ENCODE peak calls at places on chromosomes 5 and 9, in eight cellular contexts. L is stimulated activated CD4-positive, alpha-beta T cell treated with anti-CD3 and anti-CD28 coated beads, Interleukin-2, amount 100 ng/mL, for 24 hours; M is lower leg skin; I is endothelial cell; A is tibial nerve; R is NCI-H2029; X is cardiac muscle cell; F is NCI-H748 treated with DMSO at 0.1 percent for 48 hours. Y is an unnamed sample.

GRCh38 chr5:153629027-153629426 is 138.6 kb downstream of the GRIA1 start:
- DNase-seq in L (no peak), M (no peak), I (peak), A (peak), R (no peak), X (peak), F (no peak), Y (peak)

GRCh38 chr9:21579209-21579608 is 97.1 kb upstream of the IFNE start:
- DNase-seq in L (no peak), M (no peak), I (no peak), A (no peak), R (no peak), X (no peak), F (no peak), Y (no peak)

GRCh38 chr5:61766141-61766540 is 434.1 kb downstream of the ZSWIM6 start:
- DNase-seq in L (no peak), M (no peak), I (no peak), A (no peak), R (no peak), X (no peak), F (no peak), Y (no peak)

GRCh38 chr5:163379298-163380155 is 57.9 kb upstream of the CCNG1 start:
- DNase-seq in L (no peak), M (no peak), I (no peak), A (no peak), R (no peak), X (no peak), F (no peak), Y (no peak)

GRCh38 chr5:35851282-35851681 is 5.4 kb upstream of the IL7R start:
- DNase-seq in L (no peak), M (no peak), I (no peak), A (no peak), R (no peak), X (no peak), F (no peak), Y (no peak)

GRCh38 chr5:75566710-75567309 is 44.4 kb upstream of the ANKDD1B start:
- DNase-seq in L (peak), M (no peak), I (no peak), A (no peak), R (peak), X (peak), F (no peak), Y (no peak)

GRCh38 chr5:20294696-20295095 is 306.7 kb upstream of the CDH18 start:
- DNase-seq in L (no peak), M (no peak), I (no peak), A (no peak), R (no peak), X (no peak), F (no peak), Y (no peak)

GRCh38 chr5:148469446-148470062 is 85.8 kb downstream of the FBXO38 start:
- DNase-seq in L (no peak), M (no peak), I (no peak), A (no peak), R (peak), X (no peak), F (no peak), Y (no peak)

GRCh38 chr9:119215651-119216050 is 153.6 kb downstream of the BRINP1 start:
- DNase-seq in L (no peak), M (no peak), I (no peak), A (no peak), R (no peak), X (no peak), F (no peak), Y (no peak)

GRCh38 chr5:101678494-101679193 is 617.4 kb downstream of the SLCO4C1 start:
- DNase-seq in L (peak), M (peak), I (peak), A (peak), R (peak), X (peak), F (peak), Y (peak)

GRCh38 chr5:65967288-65968066 is 41.1 kb downstream of the ERBIN start:
- DNase-seq in L (no peak), M (no peak), I (no peak), A (no peak), R (no peak), X (no peak), F (no peak), Y (no peak)

GRCh38 chr5:22549876-22550671 is 303.1 kb downstream of the CDH12 start:
- DNase-seq in L (no peak), M (no peak), I (no peak), A (no peak), R (no peak), X (no peak), F (no peak), Y (no peak)